ENCODE peak calls at places on chromosomes 5 and 9, in seven cellular contexts. S, Z, D, W, E, B and C are unnamed samples. For H3K27me3, the result is how much of the 10 kb centered on the place peaks cover.

GRCh38 chr9:136743639-136744211 is 985 bp upstream of the LCN10 start:
- DNase-seq in E (no peak), D (no peak), Z (no peak), W (no peak), B (no peak), S (no peak), C (no peak)

GRCh38 chr5:68243681-68244080 is 28.1 kb downstream of the PIK3R1 start:
- DNase-seq in E (no peak), S (no peak), W (no peak), B (no peak), D (no peak), Z (no peak), C (no peak)

GRCh38 chr5:156929366-156929948 is 33.6 kb downstream of the TIMD4 start:
- DNase-seq in E (no peak), W (no peak), D (no peak), S (no peak), Z (no peak), B (no peak), C (no peak)

GRCh38 chr9:82880353-82880752 is 182.6 kb downstream of the RASEF start:
- DNase-seq in Z (no peak), W (no peak), D (no peak), E (no peak), B (no peak), S (no peak), C (no peak)

GRCh38 chr9:17843236-17843635 is 264.4 kb downstream of the SH3GL2 start:
- DNase-seq in W (no peak), E (no peak), Z (no peak), B (no peak), D (no peak), S (no peak), C (no peak)

GRCh38 chr5:77645158-77645994 is 6.9 kb upstream of the OTP start:
- DNase-seq in E (peak), W (no peak), D (peak), S (no peak), Z (peak), B (peak), C (peak)

GRCh38 chr5:4097194-4097593 is 501.6 kb downstream of the IRX1 start:
- DNase-seq in D (no peak), E (no peak), Z (no peak), W (no peak), B (no peak), S (no peak), C (no peak)

GRCh38 chr9:130989391-130989790 is 19.6 kb upstream of the LAMC3 start:
- DNase-seq in Z (no peak), S (no peak), B (no peak), E (no peak), W (no peak), D (no peak), C (no peak)

GRCh38 chr5:171315386-171315891 is 6.4 kb downstream of the TLX3 start:
- DNase-seq in Z (no peak), B (no peak), E (peak), D (no peak), W (no peak), S (peak), C (no peak)

GRCh38 chr5:117761190-117761589 is 1186.6 kb upstream of the SEMA6A start:
- DNase-seq in E (peak), D (no peak), Z (no peak), S (no peak), B (no peak), W (peak), C (no peak)

GRCh38 chr5:135356522-135357318 is 42.3 kb downstream of the MACROH2A1 start:
- DNase-seq in D (no peak), W (no peak), B (peak), S (no peak), Z (peak), E (no peak), C (peak)

GRCh38 chr9:129235931-129236331 is 57.9 kb upstream of the IER5L start:
- DNase-seq in B (no peak), D (no peak), S (no peak), E (no peak), W (no peak), Z (no peak), C (no peak)

GRCh38 chr9:120711841-120712538 is 2.3 kb downstream of the MEGF9 start:
- DNase-seq in B (no peak), S (no peak), D (no peak), W (no peak), E (no peak), Z (no peak), C (no peak)

GRCh38 chr5:143543358-143544255 is 140.1 kb upstream of the NR3C1 start:
- DNase-seq in Z (no peak), S (no peak), E (peak), D (no peak), B (peak), W (peak), C (no peak)

GRCh38 chr5:55070969-55071368 is 31.5 kb upstream of the GZMA start:
- DNase-seq in Z (no peak), W (no peak), D (no peak), S (no peak), E (no peak), B (no peak), C (no peak)

GRCh38 chr9:115137511-115137910 is 19.6 kb upstream of the TNC start:
- DNase-seq in E (no peak), W (peak), D (no peak), S (no peak), B (no peak), Z (no peak), C (no peak)

GRCh38 chr9:101737705-101738565 is 512 bp downstream of the GRIN3A start:
- DNase-seq in E (peak), B (peak), W (peak), Z (peak), S (no peak), D (peak), C (peak)

GRCh38 chr5:164306662-164307061 is 801.2 kb downstream of the MAT2B start:
- DNase-seq in B (no peak), D (no peak), Z (no peak), E (no peak), W (peak), S (no peak), C (peak)

GRCh38 chr5:10192309-10192708 is 57.4 kb downstream of the ATPSCKMT start:
- DNase-seq in E (no peak), S (no peak), W (no peak), Z (no peak), D (no peak), B (peak), C (no peak)

GRCh38 chr9:126860757-126861466 is 473 bp downstream of the ZBTB34 start:
- DNase-seq in Z (peak), E (peak), D (peak), W (peak), B (peak), S (no peak), C (peak)

GRCh38 chr9:12503606-12504122 is 189.5 kb upstream of the TYRP1 start:
- DNase-seq in S (no peak), D (no peak), W (peak), B (peak), Z (no peak), E (no peak), C (no peak)

GRCh38 chr5:14438195-14438606 is 143.4 kb upstream of the OTULINL start:
- DNase-seq in B (no peak), Z (no peak), S (no peak), D (no peak), W (no peak), E (no peak), C (no peak)

GRCh38 chr5:132961887-132962286 is 1.5 kb downstream of the AFF4 start:
- DNase-seq in B (peak), W (no peak), Z (no peak), E (no peak), D (peak), S (no peak), C (no peak)

GRCh38 chr5:7837401-7837800 is 13.5 kb downstream of the CFAP90 start:
- DNase-seq in S (no peak), W (no peak), B (no peak), E (no peak), D (no peak), Z (no peak), C (no peak)

GRCh38 chr5:135309391-135310327 is 89.4 kb downstream of the MACROH2A1 start:
- DNase-seq in W (no peak), S (no peak), Z (no peak), E (no peak), B (peak), D (peak), C (peak)

GRCh38 chr5:123035950-123036390 is 555 bp downstream of the PPIC start:
- DNase-seq in D (peak), B (peak), E (peak), S (peak), W (peak), Z (no peak), C (peak)

GRCh38 chr5:133460172-133460758 is 152.1 kb downstream of the FSTL4 start:
- DNase-seq in S (peak), E (peak), Z (no peak), D (peak), B (no peak), W (peak), C (peak)

GRCh38 chr5:90802695-90803317 is 244.2 kb downstream of the ADGRV1 start:
- DNase-seq in B (peak), D (peak), Z (no peak), S (no peak), W (peak), E (peak), C (no peak)

GRCh38 chr9:86073839-86074238 is 25.5 kb downstream of the GOLM1 start:
- DNase-seq in E (no peak), Z (no peak), S (no peak), D (no peak), B (no peak), W (no peak), C (no peak)

GRCh38 chr9:33698267-33698666 is 97.1 kb upstream of the PRSS3 start:
- DNase-seq in Z (no peak), B (no peak), S (no peak), W (no peak), E (no peak), D (no peak), C (no peak)

GRCh38 chr9:107740088-107740980 is 250.8 kb upstream of the KLF4 start:
- DNase-seq in S (peak), W (no peak), Z (peak), E (no peak), B (no peak), D (no peak), C (peak)

GRCh38 chr5:10655041-10655685 is 91.3 kb downstream of the ANKRD33B start:
- DNase-seq in W (no peak), E (no peak), S (peak), Z (no peak), B (no peak), D (no peak), C (no peak)

GRCh38 chr5:71719092-71719964 is at the start of gene CARTPT:
- DNase-seq in Z (no peak), B (peak), E (peak), D (peak), S (no peak), W (peak), C (no peak)

GRCh38 chr5:71714911-71715310 is 4.2 kb upstream of the CARTPT start:
- DNase-seq in B (no peak), E (no peak), Z (no peak), W (no peak), D (no peak), S (no peak), C (no peak)
- H3K27me3 ChIP-seq in B (half or more), E (under half), Z (half or more), W (under half), D (half or more), S (half or more), C (under half)

GRCh38 chr9:21404146-21404545 is 4.8 kb upstream of the IFNA8 start:
- DNase-seq in D (no peak), S (no peak), E (no peak), Z (no peak), B (no peak), W (no peak), C (no peak)

GRCh38 chr9:21398955-21399489 is 9.9 kb upstream of the IFNA8 start:
- DNase-seq in S (no peak), B (no peak), Z (no peak), E (no peak), D (no peak), W (no peak), C (no peak)

DNA sequence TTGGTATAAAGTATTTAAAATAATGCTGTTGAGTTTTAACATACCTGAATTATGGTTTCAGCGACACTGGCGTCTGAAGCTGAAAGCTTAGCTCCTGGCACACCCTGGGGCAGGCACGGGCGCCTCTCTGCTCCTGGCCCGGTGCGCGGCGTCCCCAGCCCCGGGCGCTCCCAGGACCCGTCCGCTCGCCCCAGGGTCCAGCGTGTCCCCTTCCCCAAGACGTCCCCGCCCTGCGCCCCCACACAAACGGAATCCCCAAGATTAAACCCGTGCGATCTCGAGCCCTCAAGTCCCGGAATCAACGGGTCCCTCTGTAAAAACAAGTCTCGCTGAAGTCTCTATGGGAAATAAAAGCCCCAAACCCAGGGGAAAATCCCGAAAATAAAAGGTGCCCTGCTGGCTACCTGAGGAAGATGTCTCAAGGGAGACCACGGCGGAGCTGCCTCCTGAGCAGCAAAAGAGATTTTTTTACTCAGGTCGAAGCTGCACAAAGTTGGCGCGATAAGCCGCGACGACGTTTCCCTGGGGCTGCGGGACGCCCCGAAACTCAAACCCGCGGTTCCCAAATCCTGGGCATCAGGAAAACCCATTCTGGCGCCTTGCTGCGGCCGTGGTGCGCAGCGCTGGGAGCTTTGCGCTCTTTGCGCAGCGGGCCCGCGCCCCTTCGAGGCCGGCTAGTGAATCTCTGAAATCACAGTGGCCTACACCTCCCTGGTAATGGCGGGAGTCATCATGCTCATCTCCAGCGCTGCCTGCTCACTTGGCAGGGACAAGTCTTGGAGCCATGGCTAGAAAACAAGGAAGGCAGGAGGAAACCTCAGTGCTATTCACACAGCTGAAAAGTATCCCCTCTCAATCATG is 6.3 kb upstream of the IFNA8 start:
- DNase-seq in D (peak), S (no peak), W (peak), B (peak), Z (no peak), E (peak), C (peak)
- H3K4me3 ChIP-seq in D (peak), S (peak), W (peak), B (peak), Z (peak), E (peak), C (peak)

DNA sequence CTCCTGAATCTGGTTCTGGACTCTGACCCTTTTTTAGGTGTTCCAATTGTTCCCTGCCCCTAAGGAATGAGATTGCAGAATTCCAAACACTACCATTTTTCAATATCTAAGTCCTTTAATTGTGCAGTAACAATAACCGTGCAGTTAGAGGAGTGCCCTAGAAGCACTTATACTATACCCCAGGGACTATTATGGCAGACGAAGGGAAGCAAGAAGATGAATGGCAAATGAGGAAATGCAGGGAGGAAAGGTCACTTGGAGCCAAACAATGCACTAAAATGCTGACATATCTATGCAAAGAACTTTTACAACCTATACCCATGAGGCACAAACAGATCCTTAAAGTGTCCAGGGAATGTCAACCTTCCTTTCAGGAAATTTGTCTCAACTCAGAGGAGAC is 50.2 kb upstream of the PDE4D start:
- DNase-seq in E (no peak), Z (no peak), S (no peak), D (no peak), W (no peak), B (no peak), C (no peak)
- H3K27me3 ChIP-seq in E (under half), Z (under half), S (under half), D (under half), W (under half), B (under half), C (under half)

DNA sequence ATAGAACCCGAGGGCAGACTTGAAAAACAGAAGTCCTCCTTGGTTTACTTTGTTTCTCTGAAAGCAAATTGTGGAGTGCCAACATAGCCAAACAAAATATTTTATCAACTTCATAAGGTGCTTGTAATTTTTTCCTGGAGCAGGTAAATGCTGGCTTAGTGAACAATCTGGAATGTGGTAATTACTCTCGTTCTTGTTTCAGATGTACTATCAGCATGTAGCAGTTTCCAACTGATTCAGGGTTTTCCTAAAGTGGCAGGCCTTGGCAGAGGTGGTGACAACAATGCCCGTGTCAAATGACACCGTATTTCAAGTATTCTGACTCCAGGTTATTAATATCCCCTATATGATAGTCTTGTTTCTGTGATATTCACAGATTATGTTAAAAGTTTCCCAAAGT is 1.2 kb downstream of the C9orf72 start:
- DNase-seq in Z (no peak), W (no peak), B (no peak), E (no peak), D (no peak), S (no peak), C (no peak)
- H3K4me3 ChIP-seq in Z (peak), W (no peak), B (peak), E (peak), D (peak), S (peak), C (no peak)

DNA sequence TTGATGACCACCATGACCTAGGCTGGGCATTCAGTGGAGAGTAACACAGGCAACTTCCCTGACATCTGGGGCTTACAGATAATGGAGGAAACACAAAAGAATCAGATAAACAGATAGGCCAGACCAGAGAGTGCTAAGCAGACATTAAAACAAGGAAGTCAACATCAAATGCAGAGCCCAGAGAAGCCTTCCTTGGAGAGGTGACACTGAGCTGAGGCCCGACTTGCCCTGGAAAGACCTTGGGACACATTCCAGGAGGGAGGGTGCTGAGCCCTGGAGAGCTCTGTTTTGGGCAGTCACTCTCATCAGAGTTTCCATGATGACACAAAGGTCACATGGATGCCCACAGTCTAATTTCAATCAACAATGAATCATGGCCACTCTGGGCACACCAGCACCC is 31.9 kb upstream of the C5orf58 start:
- DNase-seq in W (peak), B (no peak), E (no peak), Z (no peak), S (no peak), D (no peak), C (no peak)
- H3K27me3 ChIP-seq in W (under half), B (half or more), E (under half), Z (under half), S (under half), D (under half), C (under half)

DNA sequence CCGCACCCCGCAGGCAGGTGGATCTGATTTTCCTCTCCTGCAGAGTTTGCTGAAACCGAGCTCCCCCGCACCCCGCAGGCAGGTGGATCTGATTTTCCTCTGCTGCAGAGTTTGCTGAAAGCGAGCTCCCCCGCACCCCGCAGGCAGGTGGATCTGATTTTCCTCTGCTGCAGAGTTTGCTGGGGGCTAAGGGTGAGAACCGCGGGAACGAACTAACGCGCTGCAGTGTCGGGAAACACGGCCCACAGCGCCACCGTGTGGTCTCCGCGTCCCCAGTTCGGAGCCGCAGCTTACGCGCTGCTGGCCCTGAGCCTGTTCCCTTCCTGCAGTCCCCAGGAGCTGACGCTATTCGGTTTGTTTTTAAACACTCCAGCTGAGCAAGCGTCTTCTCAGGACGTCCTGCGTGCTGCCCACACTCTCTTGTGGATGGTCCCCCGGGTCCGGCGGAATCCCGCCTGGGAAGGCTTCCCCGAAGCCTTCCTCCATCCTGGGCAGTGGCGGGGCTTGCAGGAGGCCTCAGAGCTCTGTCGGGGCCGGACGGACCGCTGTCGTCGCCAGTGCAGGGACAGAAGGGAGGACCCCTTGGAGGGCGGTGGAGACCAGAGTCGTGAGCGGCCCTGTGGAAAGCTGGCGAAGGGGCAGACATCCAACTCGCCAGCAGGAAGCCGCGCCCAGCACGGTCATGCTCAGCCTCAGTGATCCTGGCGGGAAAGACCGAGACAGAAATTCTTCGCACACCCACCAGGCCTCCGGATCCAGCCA is 121.2 kb upstream of the LPCAT1 start:
- DNase-seq in Z (peak), W (peak), S (no peak), E (peak), D (peak), B (peak), C (peak)
- H3K4me3 ChIP-seq in Z (peak), W (no peak), S (peak), E (peak), D (peak), B (peak), C (no peak)

DNA sequence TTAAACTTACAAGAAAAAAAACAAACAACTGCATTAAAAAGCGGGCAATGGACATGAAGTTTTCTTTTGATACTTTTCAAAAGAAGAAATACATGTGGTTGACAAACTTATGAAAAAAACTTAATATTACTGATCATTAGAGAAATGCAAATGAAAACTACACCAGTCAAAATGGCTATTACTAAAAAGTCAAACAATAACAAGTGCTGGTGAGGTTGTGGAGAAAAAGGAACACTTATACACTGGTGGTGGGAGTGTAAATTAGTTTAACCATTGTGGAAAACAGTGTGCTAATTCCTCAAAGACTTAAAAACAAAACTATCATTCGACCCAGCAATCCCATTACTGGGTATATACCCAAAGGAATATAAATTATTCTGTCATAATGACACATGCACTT is 311.6 kb downstream of the ISL1 start:
- DNase-seq in S (no peak), E (no peak), W (no peak), D (no peak), B (no peak), Z (no peak), C (no peak)
- H3K27me3 ChIP-seq in S (under half), E (under half), W (under half), D (under half), B (under half), Z (under half), C (under half)